ENCODE peak calls at places on chromosomes 11 and 22, in four cellular contexts. One of them, this sample, is unnamed.
A peak's percentile ranks its signal among the peaks of the same experiment; 100 is the strongest.

GRCh38 chr22:50544078-50544745 is 1.5 kb upstream of the KLHDC7B start:
- DNase-seq in A549: peak; percentile 85
- DNase-seq in HFF-Myc: no peak
- DNase-seq in fibroblast of lung: peak; percentile 55
- DNase-seq in this sample: no peak

GRCh38 chr11:10476927-10477689 is 22.0 kb downstream of the AMPD3 start:
- DNase-seq in A549: no peak
- DNase-seq in HFF-Myc: no peak
- DNase-seq in fibroblast of lung: no peak
- DNase-seq in this sample: no peak

GRCh38 chr11:2510626-2511402 is 66.0 kb downstream of the KCNQ1 start:
- DNase-seq in A549: no peak
- DNase-seq in HFF-Myc: no peak
- DNase-seq in fibroblast of lung: no peak
- DNase-seq in this sample: no peak

GRCh38 chr22:21451545-21452520 is 15.4 kb upstream of the TMEM191C start:
- DNase-seq in A549: no peak
- DNase-seq in HFF-Myc: no peak
- DNase-seq in fibroblast of lung: no peak
- DNase-seq in this sample: no peak

GRCh38 chr11:46413755-46414465 is 22.3 kb upstream of the CHRM4 start:
- DNase-seq in A549: peak; percentile 57
- DNase-seq in HFF-Myc: no peak
- DNase-seq in fibroblast of lung: no peak
- DNase-seq in this sample: no peak

GRCh38 chr22:43247546-43248260 is 60.8 kb upstream of the TTLL12 start:
- DNase-seq in A549: no peak
- DNase-seq in HFF-Myc: no peak
- DNase-seq in fibroblast of lung: no peak
- DNase-seq in this sample: no peak

GRCh38 chr22:23525510-23525909 is 54.6 kb downstream of the IGLL1 start:
- DNase-seq in A549: no peak
- DNase-seq in HFF-Myc: no peak
- DNase-seq in fibroblast of lung: no peak
- DNase-seq in this sample: no peak

GRCh38 chr22:17969732-17970131 is 54.6 kb downstream of the MICAL3 start:
- DNase-seq in A549: peak; percentile 58
- DNase-seq in HFF-Myc: no peak
- DNase-seq in fibroblast of lung: peak; percentile 97
- DNase-seq in this sample: peak; percentile 65

GRCh38 chr11:23755769-23756168 is 741.1 kb upstream of the LUZP2 start:
- DNase-seq in A549: no peak
- DNase-seq in HFF-Myc: no peak
- DNase-seq in fibroblast of lung: no peak
- DNase-seq in this sample: no peak

GRCh38 chr11:44976576-44976975 is 25.9 kb upstream of the TP53I11 start:
- DNase-seq in A549: no peak
- DNase-seq in HFF-Myc: no peak
- DNase-seq in fibroblast of lung: no peak
- DNase-seq in this sample: no peak

DNA sequence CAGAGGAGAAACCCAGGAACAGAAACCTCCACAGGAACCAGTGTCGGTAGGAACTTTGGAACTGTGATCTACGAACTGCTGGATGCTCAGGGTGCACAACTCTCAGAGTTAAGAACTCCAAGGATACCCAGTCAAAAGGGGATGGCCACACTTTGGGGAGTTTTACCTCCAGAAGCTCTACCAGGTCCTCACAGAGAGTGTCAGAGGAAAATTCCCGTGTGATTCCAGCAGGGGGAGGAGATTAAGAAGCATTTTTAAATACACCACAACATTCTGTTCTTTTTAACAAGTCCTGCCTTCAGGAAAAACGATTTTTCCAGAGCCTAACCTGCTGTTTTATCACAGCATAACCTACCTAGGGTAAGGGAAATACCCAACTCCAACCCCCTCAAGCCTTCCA is 104.0 kb downstream of the SOX6 start:
- DNase-seq in A549: peak; percentile 3
- DNase-seq in HFF-Myc: no peak
- DNase-seq in fibroblast of lung: no peak
- DNase-seq in this sample: no peak
- TF ChIP-seq CTCF in A549: no peak
- TF ChIP-seq CTCF in HFF-Myc: peak; percentile 32
- TF ChIP-seq CTCF in fibroblast of lung: peak; percentile 28
- TF ChIP-seq CTCF in this sample: no peak

DNA sequence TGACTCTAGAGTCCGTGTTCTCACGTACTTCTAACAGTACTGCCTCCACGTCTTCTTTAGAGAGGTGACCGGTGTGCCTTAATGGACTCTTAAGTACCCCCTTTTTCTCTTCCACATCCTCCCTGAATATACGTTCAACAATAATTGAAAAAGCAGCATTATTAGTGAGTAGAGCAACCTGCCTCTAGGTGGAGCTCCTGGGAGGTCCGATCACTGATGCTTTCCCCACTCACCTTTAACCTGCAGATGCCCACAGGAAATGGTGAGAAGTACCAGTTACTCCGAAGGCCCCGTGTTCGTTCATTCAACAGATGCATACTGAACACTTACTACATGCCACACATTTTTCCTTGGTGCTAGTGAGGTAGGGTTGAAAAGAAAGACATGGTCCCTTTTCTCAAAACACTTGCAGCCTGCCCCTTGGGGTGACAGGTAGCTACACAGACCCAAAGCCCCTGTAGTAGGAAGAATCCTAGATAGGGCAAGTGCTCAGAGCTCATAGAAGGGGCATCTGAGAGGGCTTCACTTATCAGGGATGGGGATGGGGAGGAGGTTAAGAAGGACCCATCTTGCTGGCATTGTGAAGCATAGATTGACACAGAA is 72.7 kb downstream of the FEZ1 start:
- DNase-seq in A549: peak; percentile 25
- DNase-seq in HFF-Myc: no peak
- DNase-seq in fibroblast of lung: no peak
- DNase-seq in this sample: no peak
- TF ChIP-seq CTCF in A549: peak; percentile 35
- TF ChIP-seq CTCF in HFF-Myc: peak; percentile 34
- TF ChIP-seq CTCF in fibroblast of lung: peak; percentile 15
- TF ChIP-seq CTCF in this sample: peak; percentile 15

GRCh38 chr11:124934862-124935547 is 842 bp downstream of the HEPACAM start:
- DNase-seq in A549: no peak
- DNase-seq in HFF-Myc: peak; percentile 53
- DNase-seq in fibroblast of lung: peak; percentile 93
- DNase-seq in this sample: peak; percentile 65
- TF ChIP-seq CTCF in A549: no peak
- TF ChIP-seq CTCF in HFF-Myc: peak; percentile 16
- TF ChIP-seq CTCF in fibroblast of lung: peak; percentile 31
- TF ChIP-seq CTCF in this sample: no peak

DNA sequence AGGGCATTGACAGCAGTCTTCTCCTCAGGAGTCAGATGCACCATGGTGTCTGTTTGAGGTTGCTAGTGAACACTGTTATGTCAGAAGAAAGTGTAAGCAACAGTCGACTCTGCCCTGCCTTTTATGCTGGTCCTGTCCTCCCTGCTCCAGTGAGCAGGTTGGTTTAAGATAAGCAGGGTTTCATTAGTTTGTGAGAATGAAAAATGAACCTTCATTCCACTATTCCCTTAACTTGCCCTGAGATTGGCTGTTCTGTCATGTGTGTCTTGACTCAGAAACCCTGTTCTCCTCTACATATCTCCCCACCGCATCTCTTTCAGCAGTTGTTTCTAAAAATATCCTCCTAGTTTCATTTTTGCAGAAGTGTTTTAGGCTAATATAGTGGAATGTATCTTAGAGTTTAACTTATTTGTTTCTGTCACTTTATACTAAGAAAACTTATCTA is at the start of gene HBD:
- DNase-seq in A549: no peak
- DNase-seq in HFF-Myc: no peak
- DNase-seq in fibroblast of lung: peak; percentile 55
- DNase-seq in this sample: no peak
- TF ChIP-seq CTCF in A549: no peak
- TF ChIP-seq CTCF in HFF-Myc: no peak
- TF ChIP-seq CTCF in fibroblast of lung: no peak
- TF ChIP-seq CTCF in this sample: no peak

GRCh38 chr11:119694334-119694733 is 34.7 kb downstream of the NECTIN1 start:
- DNase-seq in A549: no peak
- DNase-seq in HFF-Myc: no peak
- DNase-seq in fibroblast of lung: peak; percentile 43
- DNase-seq in this sample: no peak
- TF ChIP-seq CTCF in A549: no peak
- TF ChIP-seq CTCF in HFF-Myc: no peak
- TF ChIP-seq CTCF in fibroblast of lung: no peak
- TF ChIP-seq CTCF in this sample: no peak

GRCh38 chr11:58286249-58286648 is 18.2 kb upstream of the OR10W1 start:
- DNase-seq in A549: peak; percentile 7
- DNase-seq in HFF-Myc: no peak
- DNase-seq in fibroblast of lung: peak; percentile 37
- DNase-seq in this sample: no peak
- TF ChIP-seq CTCF in A549: peak; percentile 20
- TF ChIP-seq CTCF in HFF-Myc: peak; percentile 22
- TF ChIP-seq CTCF in fibroblast of lung: peak; percentile 84
- TF ChIP-seq CTCF in this sample: peak; percentile 43

DNA sequence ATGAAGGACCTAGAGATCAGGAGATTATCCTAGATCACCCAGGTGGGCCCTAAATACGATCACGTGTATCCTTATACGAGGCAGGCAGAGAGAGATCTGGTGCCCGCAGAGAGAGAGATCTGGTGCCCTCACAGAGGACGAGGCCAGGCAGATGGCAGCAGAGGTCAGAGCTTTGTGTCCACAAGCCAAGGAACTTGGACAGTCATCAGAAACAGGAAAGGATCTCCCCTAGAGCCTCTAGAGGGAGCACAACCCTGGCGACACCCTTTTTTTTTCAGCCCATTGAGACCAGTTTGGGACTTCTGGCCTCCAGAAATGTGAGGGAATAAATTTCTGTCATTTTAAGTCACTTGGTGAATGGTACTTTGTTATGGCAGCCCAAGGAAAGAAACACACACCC is 25.5 kb upstream of the TIMP3 start:
- DNase-seq in A549: no peak
- DNase-seq in HFF-Myc: no peak
- DNase-seq in fibroblast of lung: no peak
- DNase-seq in this sample: no peak
- TF ChIP-seq CTCF in A549: peak; percentile 26
- TF ChIP-seq CTCF in HFF-Myc: peak; percentile 56
- TF ChIP-seq CTCF in fibroblast of lung: peak; percentile 26
- TF ChIP-seq CTCF in this sample: peak; percentile 35

GRCh38 chr22:46845281-46846153 is 83.1 kb downstream of the TBC1D22A start:
- DNase-seq in A549: no peak
- DNase-seq in HFF-Myc: no peak
- DNase-seq in fibroblast of lung: peak; percentile 43
- DNase-seq in this sample: no peak
- TF ChIP-seq CTCF in A549: peak; percentile 28
- TF ChIP-seq CTCF in HFF-Myc: no peak
- TF ChIP-seq CTCF in fibroblast of lung: peak; percentile 62
- TF ChIP-seq CTCF in this sample: peak; percentile 58

This sample was measured in AG09319.